ENCODE peak calls at places on chromosomes 7 and 10, in four cellular contexts. F is stimulated activated naive B cell treated with anti-CD40 and anti-IgM and Interleukin-4, amounts not matched to agents 10 μg/mL and 1 μg/mL and 100 μg/mL, for 72 hours; T is H7; C is choroid plexus epithelial cell. W is an unnamed sample.

GRCh38 chr7:47418910-47419309 is 163.0 kb downstream of the TNS3 start:
- DNase-seq in T (no peak), F (no peak), C (peak; percentile 75), W (no peak)

GRCh38 chr10:47332371-47332770 is 10.1 kb downstream of the GDF2 start:
- DNase-seq in T (no peak), F (no peak), C (no peak), W (no peak)

GRCh38 chr7:70630647-70631457 is 501.1 kb upstream of the GALNT17 start:
- DNase-seq in T (peak; percentile 49), F (no peak), C (no peak), W (no peak)

GRCh38 chr10:82925547-82925946 is 1050.6 kb downstream of the NRG3 start:
- DNase-seq in F (no peak), C (no peak), T (no peak), W (no peak)

GRCh38 chr10:29749150-29749549 is 114.4 kb upstream of the SVIL start:
- DNase-seq in T (no peak), C (no peak), F (no peak), W (no peak)

GRCh38 chr7:92634924-92635519 is 44.8 kb upstream of the FAM133B start:
- DNase-seq in T (no peak), F (peak; percentile 41), C (peak; percentile 90), W (no peak)

GRCh38 chr7:11239311-11239710 is 265.6 kb downstream of the PHF14 start:
- DNase-seq in C (no peak), F (no peak), T (no peak), W (no peak)

GRCh38 chr7:128115326-128115820 is 84.1 kb upstream of the LRRC4 start:
- DNase-seq in T (no peak), C (no peak), F (no peak), W (no peak)

GRCh38 chr7:423312-424260 is 96.1 kb downstream of the PDGFA start:
- DNase-seq in C (no peak), T (peak; percentile 51), F (no peak), W (no peak)

GRCh38 chr10:14063531-14064317 is 267.0 kb downstream of the FRMD4A start:
- DNase-seq in C (peak; percentile 89), F (no peak), T (no peak), W (no peak)

GRCh38 chr10:101778781-101779543 is 3.0 kb upstream of the FGF8 start:
- DNase-seq in T (peak; percentile 93), F (no peak), C (peak; percentile 54), W (peak; percentile 72)

GRCh38 chr7:130942211-130942964 is 208.4 kb upstream of the KLF14 start:
- DNase-seq in T (no peak), C (peak; percentile 95), F (no peak), W (peak; percentile 40)

GRCh38 chr10:21720090-21720489 is 186.1 kb downstream of the MLLT10 start:
- DNase-seq in C (peak; percentile 61), T (peak; percentile 32), F (no peak), W (no peak)

GRCh38 chr10:131682271-131682962 is 218.4 kb upstream of the PPP2R2D start:
- DNase-seq in F (no peak), C (no peak), T (no peak), W (no peak)

GRCh38 chr10:120996456-120997053 is 145.4 kb downstream of the WDR11 start:
- DNase-seq in T (no peak), C (no peak), F (no peak), W (no peak)

GRCh38 chr10:114478281-114478680 is 74.0 kb upstream of the AFAP1L2 start:
- DNase-seq in C (no peak), F (no peak), T (no peak), W (no peak)

GRCh38 chr10:88270871-88271713 is 312.0 kb downstream of the RNLS start:
- DNase-seq in T (no peak), C (peak; percentile 73), F (peak; percentile 75), W (no peak)

GRCh38 chr10:59905066-59905734 is 1.2 kb downstream of the CCDC6 start:
- DNase-seq in T (peak; percentile 61), F (peak; percentile 70), C (no peak), W (peak; percentile 83)

GRCh38 chr10:44981172-44982113 is 2.8 kb upstream of the DEPP1 start:
- DNase-seq in C (peak; percentile 92), T (no peak), F (no peak), W (no peak)